ENCODE peak calls at places on chromosome 10, in four cellular contexts. M is BJ, W is heart right ventricle, Y is AG09309. J is an unnamed sample.

GRCh38 chr10:28754930-28755718 is 77.8 kb downstream of the BAMBI start:
- DNase-seq in M (no peak), W (no peak), Y (no peak), J (no peak)

GRCh38 chr10:33453081-33453850 is 118.8 kb upstream of the NRP1 start:
- DNase-seq in M (no peak), W (no peak), Y (peak), J (no peak)

GRCh38 chr10:43671659-43672555 is 23.2 kb upstream of the ZNF32 start:
- DNase-seq in M (no peak), W (peak), Y (no peak), J (peak)

GRCh38 chr10:127948791-127949190 is 41.9 kb downstream of the PTPRE start:
- DNase-seq in M (no peak), W (no peak), Y (no peak), J (no peak)

GRCh38 chr10:26463986-26464385 is 25.8 kb downstream of the APBB1IP start:
- DNase-seq in M (no peak), W (no peak), Y (no peak), J (no peak)

GRCh38 chr10:68792115-68792514 is 35.2 kb upstream of the STOX1 start:
- DNase-seq in M (no peak), W (no peak), Y (no peak), J (no peak)

GRCh38 chr10:79274279-79275104 is 72.8 kb upstream of the PPIF start:
- DNase-seq in M (peak), W (peak), Y (no peak), J (no peak)

GRCh38 chr10:17735166-17735941 is 16.6 kb upstream of the TMEM236 start:
- DNase-seq in M (no peak), W (peak), Y (no peak), J (no peak)

GRCh38 chr10:97517778-97518561 is 19.2 kb downstream of the UBTD1 start:
- DNase-seq in M (no peak), W (no peak), Y (no peak), J (no peak)

GRCh38 chr10:54799491-54799890 is 1.5 kb downstream of the PCDH15 start:
- DNase-seq in M (no peak), W (no peak), Y (no peak), J (no peak)

GRCh38 chr10:131650169-131650705 is 250.6 kb upstream of the PPP2R2D start:
- DNase-seq in M (no peak), W (no peak), Y (no peak), J (no peak)

GRCh38 chr10:72243822-72244437 is 27.9 kb upstream of the ASCC1 start:
- DNase-seq in M (peak), W (no peak), Y (peak), J (peak)

GRCh38 chr10:17290226-17290625 is 62.2 kb downstream of the VIM start:
- DNase-seq in M (no peak), W (no peak), Y (peak), J (no peak)

GRCh38 chr10:83983578-83984255 is 155.6 kb upstream of the GHITM start:
- DNase-seq in M (no peak), W (no peak), Y (no peak), J (peak)

GRCh38 chr10:130748409-130749057 is 563.0 kb downstream of the TCERG1L start:
- DNase-seq in M (no peak), W (no peak), Y (no peak), J (no peak)

GRCh38 chr10:10499839-10500238 is 517.8 kb upstream of the CELF2 start:
- DNase-seq in M (no peak), W (no peak), Y (no peak), J (no peak)

GRCh38 chr10:97320480-97321031 is 1.5 kb downstream of the FRAT1 start:
- DNase-seq in M (no peak), W (no peak), Y (no peak), J (no peak)

GRCh38 chr10:101397140-101397539 is 43.2 kb downstream of the BTRC start:
- DNase-seq in M (peak), W (peak), Y (peak), J (peak)

GRCh38 chr10:945778-946177 is 14.3 kb upstream of the LARP4B start:
- DNase-seq in M (no peak), W (no peak), Y (no peak), J (no peak)

GRCh38 chr10:75772153-75772887 is 340.9 kb downstream of the LRMDA start:
- DNase-seq in M (no peak), W (no peak), Y (no peak), J (no peak)

GRCh38 chr10:131706952-131707351 is 193.9 kb upstream of the PPP2R2D start:
- DNase-seq in M (no peak), W (no peak), Y (no peak), J (no peak)

GRCh38 chr10:97072851-97073665 is 112.7 kb downstream of the SLIT1 start:
- DNase-seq in M (peak), W (peak), Y (peak), J (peak)

GRCh38 chr10:48525113-48525512 is 79.8 kb downstream of the ARHGAP22 start:
- DNase-seq in M (no peak), W (no peak), Y (no peak), J (no peak)

GRCh38 chr10:102230264-102230860 is 4.3 kb downstream of the ELOVL3 start:
- DNase-seq in M (no peak), W (peak), Y (no peak), J (peak)

GRCh38 chr10:11875183-11875498 is 52.0 kb downstream of the PROSER2 start:
- DNase-seq in M (no peak), W (no peak), Y (no peak), J (no peak)

GRCh38 chr10:13957856-13958255 is 371.1 kb downstream of the PRPF18 start:
- DNase-seq in M (no peak), W (no peak), Y (no peak), J (no peak)

GRCh38 chr10:13959443-13960359 is 371.0 kb downstream of the FRMD4A start:
- DNase-seq in M (no peak), W (no peak), Y (no peak), J (no peak)

GRCh38 chr10:13960603-13961002 is 370.1 kb downstream of the FRMD4A start:
- DNase-seq in M (no peak), W (no peak), Y (no peak), J (no peak)

GRCh38 chr10:13961096-13961495 is 369.6 kb downstream of the FRMD4A start:
- DNase-seq in M (peak), W (no peak), Y (peak), J (peak)

GRCh38 chr10:13961853-13962252 is 368.9 kb downstream of the FRMD4A start:
- DNase-seq in M (no peak), W (no peak), Y (no peak), J (no peak)
- TF ChIP-seq CTCF in M (no peak), W (no peak), Y (no peak), J (no peak)

GRCh38 chr10:110881247-110881646 is 9.5 kb downstream of the PDCD4 start:
- DNase-seq in M (no peak), W (no peak), Y (no peak), J (no peak)

GRCh38 chr10:110885932-110886674 is 14.4 kb downstream of the PDCD4 start:
- DNase-seq in M (no peak), W (no peak), Y (no peak), J (no peak)

GRCh38 chr10:110881905-110882304 is 10.2 kb downstream of the PDCD4 start:
- DNase-seq in M (no peak), W (no peak), Y (no peak), J (no peak)

GRCh38 chr10:110887560-110887959 is 15.8 kb downstream of the PDCD4 start:
- DNase-seq in M (no peak), W (no peak), Y (no peak), J (no peak)

DNA sequence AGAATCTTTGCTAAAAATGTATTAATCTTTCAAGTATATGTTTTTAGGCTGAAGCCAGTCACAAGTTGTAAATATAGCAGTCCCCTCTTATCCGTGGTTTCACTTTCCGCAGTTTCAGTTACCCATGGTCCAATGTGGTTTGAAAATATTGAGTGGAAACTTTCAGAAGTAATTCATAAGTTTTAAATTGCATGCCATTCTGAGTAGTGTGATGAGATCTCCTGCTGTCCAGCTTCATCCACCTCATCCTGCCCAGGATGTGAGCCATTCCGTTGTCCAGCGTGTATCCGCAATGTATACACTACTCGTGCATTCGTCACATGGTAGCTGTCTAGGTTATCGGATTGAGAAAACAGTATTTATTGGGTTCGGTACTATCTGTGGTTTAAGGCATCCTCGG is 12.2 kb downstream of the PDCD4 start:
- DNase-seq in M (no peak), W (no peak), Y (no peak), J (no peak)
- H3K4me3 ChIP-seq in M (no peak), W (no peak), Y (no peak), J (no peak)

GRCh38 chr10:124420254-124420653 is 1.5 kb upstream of the OAT start:
- DNase-seq in M (no peak), W (no peak), Y (no peak), J (no peak)

GRCh38 chr10:124418726-124419501 is at the start of gene OAT:
- DNase-seq in M (peak), W (peak), Y (peak), J (peak)

GRCh38 chr10:124416733-124417132 is 2.0 kb downstream of the OAT start:
- DNase-seq in M (no peak), W (no peak), Y (peak), J (no peak)

GRCh38 chr10:124417846-124418725 is 637 bp downstream of the OAT start:
- DNase-seq in M (no peak), W (peak), Y (no peak), J (no peak)

DNA sequence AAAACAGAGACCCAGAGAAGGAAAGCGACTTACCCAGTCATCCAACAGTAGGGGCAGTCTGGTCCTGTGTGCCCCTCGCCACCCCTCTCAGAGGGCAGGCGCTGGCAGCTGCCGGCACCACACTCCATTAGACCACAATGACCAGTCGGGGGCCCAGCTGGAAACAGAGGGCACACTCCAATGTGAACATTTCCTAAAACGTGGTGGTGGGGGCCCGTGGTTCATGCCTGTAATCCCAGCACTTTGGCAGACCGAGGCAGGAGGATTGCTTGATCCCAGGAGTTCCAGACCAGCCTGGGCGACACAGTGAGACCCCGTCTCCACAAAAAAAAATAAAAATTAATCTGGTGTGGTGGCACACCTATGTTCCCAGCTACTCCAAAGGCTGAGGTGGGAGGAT is 912 bp upstream of the OAT start:
- DNase-seq in M (no peak), W (no peak), Y (no peak), J (no peak)
- TF ChIP-seq CTCF in M (no peak), W (no peak), Y (no peak), J (no peak)

GRCh38 chr10:133235891-133236321 is 1.7 kb upstream of the VENTX start:
- DNase-seq in M (no peak), W (no peak), Y (no peak), J (no peak)
- H3K4me3 ChIP-seq in M (no peak), W (no peak), Y (no peak), J (no peak)

GRCh38 chr10:31136386-31136785 is 104.7 kb upstream of the ZNF438 start:
- DNase-seq in M (no peak), W (no peak), Y (no peak), J (no peak)

GRCh38 chr10:31133628-31134302 is 102.1 kb upstream of the ZNF438 start:
- DNase-seq in M (no peak), W (peak), Y (no peak), J (no peak)

GRCh38 chr10:31133251-31133627 is 101.6 kb upstream of the ZNF438 start:
- DNase-seq in M (no peak), W (no peak), Y (no peak), J (no peak)

GRCh38 chr10:31132681-31133239 is 101.1 kb upstream of the ZNF438 start:
- DNase-seq in M (no peak), W (no peak), Y (no peak), J (no peak)

DNA sequence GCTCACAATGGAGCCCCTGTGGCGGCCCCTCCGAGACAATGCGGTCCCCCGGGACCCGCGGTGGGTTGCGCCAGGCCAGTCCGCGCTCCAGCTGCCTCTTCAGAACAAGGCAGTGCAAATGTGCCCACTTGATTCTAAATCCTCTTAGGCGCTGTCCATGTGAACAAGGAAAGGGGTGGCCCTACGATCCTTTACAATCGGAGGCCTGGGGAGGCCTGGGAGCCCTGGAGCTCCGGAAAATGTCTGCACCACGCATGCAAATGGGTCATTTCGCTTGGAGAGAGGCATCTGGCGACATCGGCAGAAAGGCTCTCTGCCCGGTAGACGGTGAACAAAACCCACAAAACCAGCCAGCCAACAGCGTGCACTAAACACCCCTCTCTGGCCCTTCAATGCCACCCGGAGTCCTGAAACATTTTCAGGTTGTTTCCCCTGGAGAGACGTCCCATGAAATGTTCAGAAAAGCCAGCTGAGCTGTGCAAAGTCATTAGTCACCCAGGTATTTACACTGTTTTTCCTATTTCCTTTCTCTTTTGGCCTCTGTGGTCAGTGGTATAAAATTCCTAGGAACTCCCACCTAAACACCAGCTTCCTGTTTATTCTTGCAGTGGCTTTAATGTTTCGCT is 102.8 kb upstream of the ZNF438 start:
- DNase-seq in M (no peak), W (no peak), Y (no peak), J (peak)
- TF ChIP-seq CTCF in M (no peak), W (no peak), Y (no peak), J (no peak)